ENCODE peak calls at places on chromosomes 7 and 10, in five cellular contexts. I is GDM1; R is fibroblast of pulmonary artery; J is sciatic nerve; Z is activated CD4-positive, alpha-beta T cell treated with anti-CD3 and anti-CD28 coated beads, Interleukin-2, amount 50 U/mL, for 1 hour. U is an unnamed sample.

GRCh38 chr7:133360201-133360600 is 107.3 kb downstream of the EXOC4 start:
- DNase-seq in I (no peak), R (no peak), J (no peak), Z (no peak), U (no peak)

GRCh38 chr7:138017992-138018391 is 16.1 kb upstream of the CREB3L2 start:
- DNase-seq in I (no peak), R (no peak), J (no peak), Z (no peak), U (no peak)

GRCh38 chr7:116446179-116446855 is 53.2 kb upstream of the CAV2 start:
- DNase-seq in I (no peak), R (peak; percentile 75), J (no peak), Z (no peak), U (no peak)

GRCh38 chr10:84293574-84294016 is 34.8 kb upstream of the CCSER2 start:
- DNase-seq in I (no peak), R (no peak), J (no peak), Z (no peak), U (no peak)

GRCh38 chr10:114517681-114518250 is 113.5 kb upstream of the AFAP1L2 start:
- DNase-seq in I (no peak), R (no peak), J (no peak), Z (no peak), U (no peak)

GRCh38 chr10:72335394-72336258 is 19.1 kb downstream of the DNAJB12 start:
- DNase-seq in I (no peak), R (peak; percentile 88), J (no peak), Z (peak; percentile 35), U (peak; percentile 63)

GRCh38 chr10:32142646-32143045 is 86.4 kb upstream of the KIF5B start:
- DNase-seq in I (no peak), R (peak; percentile 41), J (no peak), Z (no peak), U (no peak)

GRCh38 chr10:114482915-114483314 is 78.6 kb upstream of the AFAP1L2 start:
- DNase-seq in I (no peak), R (no peak), J (no peak), Z (no peak), U (no peak)

GRCh38 chr10:19872504-19873271 is 56.5 kb downstream of the PLXDC2 start:
- DNase-seq in I (no peak), R (no peak), J (no peak), Z (no peak), U (no peak)

GRCh38 chr7:125088555-125088954 is 158.9 kb upstream of the POT1 start:
- DNase-seq in I (no peak), R (no peak), J (no peak), Z (no peak), U (no peak)

GRCh38 chr7:146700015-146700560 is 583.5 kb downstream of the CNTNAP2 start:
- DNase-seq in I (no peak), R (no peak), J (no peak), Z (no peak), U (no peak)

GRCh38 chr10:19749185-19749729 is 67.0 kb upstream of the PLXDC2 start:
- DNase-seq in I (no peak), R (peak; percentile 46), J (no peak), Z (no peak), U (no peak)

GRCh38 chr7:106947244-106947728 is 82.2 kb downstream of the PIK3CG start:
- DNase-seq in I (peak; percentile 43), R (peak; percentile 78), J (no peak), Z (peak; percentile 2), U (peak; percentile 16)

GRCh38 chr10:114458955-114459354 is 54.7 kb upstream of the AFAP1L2 start:
- DNase-seq in I (peak; percentile 23), R (peak; percentile 26), J (no peak), Z (no peak), U (no peak)

GRCh38 chr7:142025896-142026295 is 30.2 kb downstream of the MGAM start:
- DNase-seq in I (no peak), R (no peak), J (no peak), Z (no peak), U (no peak)

GRCh38 chr10:86043236-86043635 is 323.4 kb downstream of the GRID1 start:
- DNase-seq in I (no peak), R (no peak), J (peak; percentile 1), Z (no peak), U (no peak)

GRCh38 chr10:8235253-8236027 is 181.0 kb downstream of the GATA3 start:
- DNase-seq in I (no peak), R (no peak), J (no peak), Z (no peak), U (no peak)

GRCh38 chr7:134789967-134790685 is 10.7 kb downstream of the CALD1 start:
- DNase-seq in I (no peak), R (peak; percentile 93), J (no peak), Z (no peak), U (no peak)

GRCh38 chr10:101216207-101216607 is 13.1 kb downstream of the LBX1 start:
- DNase-seq in I (no peak), R (no peak), J (no peak), Z (no peak), U (no peak)

GRCh38 chr7:69619619-69620018 is 21.3 kb downstream of the AUTS2 start:
- DNase-seq in I (no peak), R (no peak), J (no peak), Z (no peak), U (no peak)

GRCh38 chr10:123852411-123852951 is 39.1 kb downstream of the CPXM2 start:
- DNase-seq in I (no peak), R (no peak), J (no peak), Z (no peak), U (no peak)

GRCh38 chr7:94654764-94655561 is 970 bp downstream of the SGCE start:
- DNase-seq in I (no peak), R (peak; percentile 61), J (no peak), Z (no peak), U (no peak)

GRCh38 chr10:77500754-77501151 is 136.9 kb downstream of the KCNMA1 start:
- DNase-seq in I (no peak), R (no peak), J (no peak), Z (no peak), U (no peak)

GRCh38 chr10:6669269-6669859 is 89.3 kb upstream of the PRKCQ start:
- DNase-seq in I (peak; percentile 39), R (peak; percentile 80), J (no peak), Z (no peak), U (no peak)

GRCh38 chr7:71131753-71132520 is at the start of gene GALNT17:
- DNase-seq in I (no peak), R (no peak), J (peak; percentile 63), Z (no peak), U (no peak)

GRCh38 chr7:34058791-34059550 is 153.6 kb downstream of the BMPER start:
- DNase-seq in I (no peak), R (peak; percentile 39), J (peak; percentile 66), Z (no peak), U (no peak)

GRCh38 chr7:116630932-116631449 is 41.0 kb upstream of the MET start:
- DNase-seq in I (no peak), R (peak; percentile 76), J (no peak), Z (no peak), U (no peak)

GRCh38 chr7:1861799-1862458 is 191.9 kb downstream of the ELFN1 start:
- DNase-seq in I (no peak), R (no peak), J (no peak), Z (no peak), U (no peak)

GRCh38 chr7:31934551-31934950 is 135.7 kb downstream of the PDE1C start:
- DNase-seq in I (no peak), R (no peak), J (no peak), Z (no peak), U (no peak)

GRCh38 chr10:20466731-20467130 is 430.4 kb downstream of the NEBL start:
- DNase-seq in I (no peak), R (peak; percentile 14), J (no peak), Z (no peak), U (no peak)

GRCh38 chr10:113532724-113533123 is 20.1 kb upstream of the HABP2 start:
- DNase-seq in I (no peak), R (no peak), J (peak; percentile 22), Z (no peak), U (no peak)

GRCh38 chr10:85124592-85124991 is 796.2 kb downstream of the CCSER2 start:
- DNase-seq in I (no peak), R (no peak), J (no peak), Z (no peak), U (no peak)

GRCh38 chr7:372546-372938 is 82.6 kb downstream of the FOXL3 start:
- DNase-seq in I (no peak), R (no peak), J (peak; percentile 50), Z (no peak), U (no peak)

GRCh38 chr10:124719213-124719851 is 24.8 kb downstream of the FAM53B start:
- DNase-seq in I (peak; percentile 22), R (peak; percentile 90), J (peak; percentile 83), Z (peak; percentile 67), U (peak; percentile 67)

GRCh38 chr7:149529136-149529718 is 31.6 kb upstream of the ZNF746 start:
- DNase-seq in I (no peak), R (peak; percentile 11), J (no peak), Z (no peak), U (no peak)

U was measured in effector memory CD8-positive, alpha-beta T cell.